ENCODE peak calls at places on chromosomes 2 and 18, in four cellular contexts. P is fibroblast of lung, S is HCT116, D is mammary epithelial cell. E is an unnamed sample.

GRCh38 chr2:181239400-181239799 is 217.8 kb upstream of the ITGA4 start:
- DNase-seq in D (no peak), P (no peak), S (peak; percentile 53), E (no peak)

GRCh38 chr2:216992056-216992455 is 132.2 kb upstream of the TNP1 start:
- DNase-seq in P (no peak), S (no peak), D (no peak), E (no peak)

GRCh38 chr18:73975266-73975665 is 172.4 kb downstream of the FBXO15 start:
- DNase-seq in S (no peak), D (no peak), P (peak; percentile 85), E (no peak)

GRCh38 chr2:231010201-231010730 is 14.3 kb downstream of the SPATA3 start:
- DNase-seq in D (no peak), P (no peak), S (no peak), E (no peak)

GRCh38 chr2:219078126-219078525 is 17.4 kb upstream of the IHH start:
- DNase-seq in D (no peak), S (no peak), P (no peak), E (peak; percentile 8)

GRCh38 chr2:112723556-112723940 is 2.7 kb downstream of the NT5DC4 start:
- DNase-seq in P (no peak), D (no peak), S (no peak), E (no peak)

GRCh38 chr18:49691177-49691608 is 122.1 kb downstream of the ACAA2 start:
- DNase-seq in S (peak; percentile 7), D (peak; percentile 96), P (peak; percentile 99), E (no peak)

GRCh38 chr2:203814661-203815540 is 52.7 kb upstream of the CTLA4 start:
- DNase-seq in D (peak; percentile 62), P (peak; percentile 79), S (peak; percentile 50), E (peak; percentile 69)

GRCh38 chr18:12394428-12394827 is 13.3 kb upstream of the PRELID3A start:
- DNase-seq in S (no peak), P (no peak), D (no peak), E (no peak)

GRCh38 chr2:17571681-17572080 is 31.2 kb downstream of the VSNL1 start:
- DNase-seq in S (no peak), D (no peak), P (peak; percentile 65), E (no peak)

GRCh38 chr18:23619388-23619873 is 33.1 kb upstream of the NPC1 start:
- DNase-seq in S (no peak), P (peak; percentile 32), D (no peak), E (no peak)

GRCh38 chr18:49006641-49007136 is 55.9 kb upstream of the SMAD7 start:
- DNase-seq in D (peak; percentile 74), S (no peak), P (peak; percentile 61), E (no peak)

GRCh38 chr18:46416706-46417638 is 240.0 kb downstream of the LOXHD1 start:
- DNase-seq in S (peak; percentile 28), D (no peak), P (no peak), E (no peak)

GRCh38 chr18:37575646-37576045 is 10.0 kb upstream of the CELF4 start:
- DNase-seq in S (no peak), D (no peak), P (no peak), E (no peak)

GRCh38 chr2:1501196-1501851 is 88.1 kb downstream of the TPO start:
- DNase-seq in D (no peak), S (no peak), P (no peak), E (no peak)

GRCh38 chr18:59142274-59142673 is 2.6 kb downstream of the SEC11C start:
- DNase-seq in P (no peak), D (no peak), S (no peak), E (peak; percentile 45)

GRCh38 chr18:905307-905947 is 756 bp downstream of the ADCYAP1 start:
- DNase-seq in S (no peak), D (no peak), P (no peak), E (peak; percentile 32)

GRCh38 chr2:171600126-171600525 is 77.9 kb downstream of the CYBRD1 start:
- DNase-seq in S (no peak), D (peak; percentile 62), P (no peak), E (no peak)

GRCh38 chr18:62033207-62033606 is 140.4 kb upstream of the RNF152 start:
- DNase-seq in D (no peak), S (no peak), P (no peak), E (no peak)

GRCh38 chr2:121596221-121597080 is 52.8 kb downstream of the CLASP1 start:
- DNase-seq in S (peak; percentile 33), D (peak; percentile 36), P (peak; percentile 43), E (peak; percentile 41)

GRCh38 chr2:44652701-44653100 is 288.8 kb upstream of the SIX3 start:
- DNase-seq in P (no peak), D (no peak), S (no peak), E (no peak)

GRCh38 chr2:175930504-175930903 is 71.6 kb downstream of the LNPK start:
- DNase-seq in S (no peak), D (peak; percentile 37), P (peak; percentile 6), E (no peak)

GRCh38 chr2:236512902-236513433 is 56.7 kb upstream of the ACKR3 start:
- DNase-seq in D (peak; percentile 29), P (peak; percentile 56), S (peak; percentile 22), E (peak; percentile 71)

GRCh38 chr18:62571648-62572047 is 48.8 kb downstream of the ZCCHC2 start:
- DNase-seq in D (peak; percentile 20), S (no peak), P (no peak), E (no peak)

GRCh38 chr2:10538224-10538894 is 90.2 kb upstream of the ODC1 start:
- DNase-seq in D (peak; percentile 92), P (peak; percentile 86), S (peak; percentile 63), E (no peak)

GRCh38 chr18:26618130-26618529 is 69.8 kb upstream of the KCTD1 start:
- DNase-seq in S (no peak), D (peak; percentile 18), P (peak; percentile 11), E (no peak)

GRCh38 chr2:9107168-9108025 is 99.2 kb upstream of the ASAP2 start:
- DNase-seq in P (no peak), D (no peak), S (no peak), E (no peak)

GRCh38 chr2:218367415-218368149 is 10.9 kb downstream of the CATIP start:
- DNase-seq in P (peak; percentile 78), D (peak; percentile 23), S (peak; percentile 60), E (peak; percentile 98)

GRCh38 chr2:192026064-192026715 is 168.5 kb downstream of the TMEFF2 start:
- DNase-seq in S (no peak), P (peak; percentile 6), D (no peak), E (no peak)

GRCh38 chr18:7723558-7723957 is 156.4 kb downstream of the PTPRM start:
- DNase-seq in D (no peak), S (no peak), P (no peak), E (no peak)
- TF ChIP-seq CTCF in D (no peak), S (no peak), P (no peak), E (no peak)

GRCh38 chr2:152942940-152943440 is 224.6 kb downstream of the ARL6IP6 start:
- DNase-seq in S (no peak), P (no peak), D (no peak), E (no peak)
- TF ChIP-seq CTCF in S (no peak), P (no peak), D (no peak), E (no peak)

DNA sequence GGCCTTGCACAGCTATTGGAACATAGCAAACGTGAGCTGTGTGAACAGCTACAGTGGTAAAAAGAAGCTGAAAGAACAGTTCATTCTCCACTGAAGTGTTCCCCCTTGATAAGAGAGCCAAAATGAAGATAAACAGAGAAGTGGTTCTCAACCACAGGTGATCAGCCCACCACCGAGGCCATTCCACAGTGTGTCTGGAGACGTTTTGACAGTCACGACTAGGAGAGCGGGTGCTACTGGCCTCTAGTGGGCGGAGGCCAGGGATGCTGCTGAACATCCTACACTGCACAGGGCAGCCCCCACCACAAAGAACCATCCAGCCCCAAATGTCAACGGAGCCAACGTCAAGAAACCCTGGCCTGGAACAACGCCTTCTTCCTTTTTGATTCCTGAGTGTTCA is 38.4 kb downstream of the ADCY3 start:
- DNase-seq in D (no peak), S (no peak), P (no peak), E (no peak)
- TF ChIP-seq CTCF in D (no peak), S (no peak), P (no peak), E (no peak)

GRCh38 chr2:151844217-151844896 is 16.1 kb upstream of the ARL5A start:
- DNase-seq in S (no peak), P (no peak), D (no peak), E (no peak)

GRCh38 chr2:151841025-151841424 is 12.8 kb upstream of the ARL5A start:
- DNase-seq in D (no peak), S (no peak), P (no peak), E (no peak)

GRCh38 chr2:151842830-151843668 is 14.8 kb upstream of the ARL5A start:
- DNase-seq in P (no peak), S (no peak), D (no peak), E (no peak)

GRCh38 chr2:151843669-151844017 is 15.4 kb upstream of the ARL5A start:
- DNase-seq in D (no peak), S (no peak), P (no peak), E (no peak)

DNA sequence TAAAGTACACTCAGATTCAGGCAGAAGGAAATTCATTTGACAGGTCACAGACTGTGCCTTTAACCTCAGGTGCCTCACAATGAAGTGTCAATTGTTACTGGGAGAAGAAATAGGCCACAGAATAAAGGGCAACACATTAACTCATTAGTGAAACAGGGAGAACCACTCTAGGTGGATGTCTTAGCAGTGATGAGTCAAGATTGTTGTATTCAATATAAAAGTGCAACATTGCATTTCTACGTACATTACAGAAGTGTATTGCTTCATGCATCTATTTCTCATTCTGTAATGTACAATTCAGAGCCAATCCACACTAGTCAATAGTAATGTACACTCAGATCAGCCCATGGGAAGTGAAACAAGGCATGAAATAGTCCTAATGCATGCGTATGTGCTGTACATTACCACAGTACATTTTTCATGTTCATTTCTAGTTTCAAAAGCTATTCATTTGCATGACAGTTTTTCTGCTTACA is 12.0 kb upstream of the ARL5A start:
- DNase-seq in D (peak; percentile 61), P (no peak), S (no peak), E (peak; percentile 60)
- TF ChIP-seq CTCF in D (no peak), P (no peak), S (no peak), E (no peak)

GRCh38 chr2:20755132-20755800 is 67.6 kb downstream of the LDAH start:
- DNase-seq in S (no peak), P (no peak), D (no peak), E (no peak)

GRCh38 chr2:20759487-20759886 is 63.4 kb downstream of the LDAH start:
- DNase-seq in D (no peak), P (no peak), S (no peak), E (no peak)

GRCh38 chr2:20762945-20763683 is 59.8 kb downstream of the LDAH start:
- DNase-seq in S (no peak), P (no peak), D (no peak), E (no peak)

GRCh38 chr2:20757405-20758090 is 65.4 kb downstream of the LDAH start:
- DNase-seq in S (no peak), P (no peak), D (no peak), E (no peak)

DNA sequence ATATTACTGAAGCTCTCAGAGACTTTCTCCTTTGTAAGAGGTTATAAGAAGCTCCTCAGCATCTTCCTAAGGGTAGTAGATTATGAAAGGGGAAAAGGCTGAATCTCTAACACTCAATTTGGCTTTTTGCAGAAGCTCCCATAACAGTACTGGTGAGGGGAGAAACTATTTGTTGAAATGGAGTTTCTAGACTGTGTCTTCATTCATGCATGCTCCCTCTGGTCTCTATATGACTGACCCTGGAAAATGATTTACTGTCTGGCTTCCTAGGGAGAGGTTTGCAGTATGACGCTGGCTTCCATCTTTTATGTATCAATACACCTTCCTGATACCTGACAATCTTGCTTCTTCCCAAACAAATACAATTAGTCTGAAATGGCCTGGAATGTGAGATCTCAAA is 63.9 kb downstream of the LDAH start:
- DNase-seq in S (no peak), D (no peak), P (no peak), E (no peak)
- TF ChIP-seq CTCF in S (no peak), D (no peak), P (no peak), E (no peak)